ENCODE peak calls at places on chromosomes 7 and 10, in four cellular contexts. P, I, Z and A are unnamed samples.

GRCh38 chr7:142722289-142722794 is 26.9 kb upstream of the PRSS1 start:
- DNase-seq in P (no peak), I (no peak), Z (no peak), A (no peak)

GRCh38 chr10:20955355-20955893 is 58.3 kb upstream of the NEBL start:
- DNase-seq in P (no peak), I (no peak), Z (no peak), A (no peak)

GRCh38 chr7:142770720-142771352 is at the start of gene PRSS2:
- DNase-seq in P (no peak), I (no peak), Z (no peak), A (no peak)

GRCh38 chr10:6036861-6037321 is 25.3 kb downstream of the IL2RA start:
- DNase-seq in P (no peak), I (no peak), Z (no peak), A (peak)

GRCh38 chr10:8435186-8436055 is 380.9 kb downstream of the GATA3 start:
- DNase-seq in P (no peak), I (no peak), Z (no peak), A (no peak)

GRCh38 chr10:48291190-48291589 is 15.3 kb upstream of the MAPK8 start:
- DNase-seq in P (no peak), I (no peak), Z (no peak), A (no peak)

GRCh38 chr10:75043256-75044121 is 68.0 kb upstream of the SAMD8 start:
- DNase-seq in P (no peak), I (no peak), Z (no peak), A (no peak)

GRCh38 chr7:124722292-124722691 is 43.3 kb downstream of the GPR37 start:
- DNase-seq in P (no peak), I (no peak), Z (no peak), A (no peak)

GRCh38 chr7:69603937-69604494 is 5.7 kb downstream of the AUTS2 start:
- DNase-seq in P (no peak), I (no peak), Z (no peak), A (no peak)

GRCh38 chr7:35375516-35375915 is 121.6 kb upstream of the TBX20 start:
- DNase-seq in P (no peak), I (no peak), Z (no peak), A (no peak)

GRCh38 chr10:8056891-8057331 is 2.4 kb downstream of the GATA3 start:
- DNase-seq in P (no peak), I (no peak), Z (no peak), A (no peak)

GRCh38 chr10:119235381-119235780 is 28.0 kb downstream of the GRK5 start:
- DNase-seq in P (no peak), I (no peak), Z (no peak), A (no peak)

GRCh38 chr10:71302874-71303568 is 16.0 kb upstream of the SLC29A3 start:
- DNase-seq in P (no peak), I (no peak), Z (peak), A (no peak)

GRCh38 chr7:29401827-29402226 is 161.8 kb upstream of the PRR15 start:
- DNase-seq in P (no peak), I (no peak), Z (no peak), A (no peak)